ENCODE peak calls at places on chromosomes 4 and X, in six cellular contexts. J is MM.1S, I is OCI-LY7, U is colonic mucosa, L is GM23338, X is neural progenitor cell. K is an unnamed sample.
A peak's percentile ranks its signal among the peaks of the same experiment; 100 is the strongest.

GRCh38 chrX:152028611-152029010 is 54.1 kb upstream of the GABRE start:
- DNase-seq in J (no peak), I (no peak), U (no peak), L (no peak), X (no peak), K (no peak)

GRCh38 chrX:130726661-130727060 is 176.3 kb downstream of the ENOX2 start:
- DNase-seq in J (no peak), I (no peak), U (no peak), L (no peak), X (no peak), K (no peak)

GRCh38 chr4:75194180-75194579 is 261.3 kb downstream of the PARM1 start:
- DNase-seq in J (no peak), I (no peak), U (no peak), L (no peak), X (no peak), K (no peak)

GRCh38 chr4:152166567-152166966 is 369.3 kb downstream of the FBXW7 start:
- DNase-seq in J (no peak), I (no peak), U (no peak), L (peak; percentile 80), X (peak; percentile 66), K (no peak)

GRCh38 chrX:49754238-49754857 is 58.6 kb upstream of the PAGE1 start:
- DNase-seq in J (peak; percentile 28), I (peak; percentile 16), U (peak; percentile 27), L (peak; percentile 60), X (peak; percentile 72), K (peak; percentile 13)

GRCh38 chr4:137502730-137503129 is 29.6 kb downstream of the PCDH18 start:
- DNase-seq in J (peak; percentile 68), I (no peak), U (no peak), L (no peak), X (no peak), K (no peak)

GRCh38 chr4:43014266-43014665 is 121.8 kb downstream of the GRXCR1 start:
- DNase-seq in J (no peak), I (no peak), U (no peak), L (no peak), X (no peak), K (no peak)

GRCh38 chrX:39895228-39896110 is 202.3 kb downstream of the BCOR start:
- DNase-seq in J (no peak), I (no peak), U (peak; percentile 27), L (no peak), X (no peak), K (no peak)

GRCh38 chrX:99798951-99799350 is 611.1 kb downstream of the PCDH19 start:
- DNase-seq in J (peak; percentile 27), I (no peak), U (no peak), L (no peak), X (no peak), K (no peak)

GRCh38 chr4:6548201-6548881 is 26.6 kb upstream of the MAN2B2 start:
- DNase-seq in J (no peak), I (peak; percentile 19), U (no peak), L (peak; percentile 75), X (peak; percentile 81), K (peak; percentile 26)

GRCh38 chr4:145278341-145279121 is 98.1 kb upstream of the OTUD4 start:
- DNase-seq in J (no peak), I (no peak), U (no peak), L (no peak), X (no peak), K (no peak)

GRCh38 chr4:113901994-113902787 is 77.3 kb downstream of the ARSJ start:
- DNase-seq in J (no peak), I (no peak), U (peak; percentile 79), L (no peak), X (no peak), K (no peak)

GRCh38 chr4:74112399-74113090 is 13.6 kb upstream of the CXCL2 start:
- DNase-seq in J (no peak), I (no peak), U (no peak), L (no peak), X (no peak), K (no peak)

GRCh38 chr4:186037692-186038658 is 31.0 kb upstream of the TLR3 start:
- DNase-seq in J (peak; percentile 63), I (peak; percentile 73), U (peak; percentile 61), L (peak; percentile 83), X (peak; percentile 72), K (no peak)

GRCh38 chr4:515251-515650 is 16.2 kb downstream of the PIGG start:
- DNase-seq in J (no peak), I (no peak), U (no peak), L (no peak), X (no peak), K (no peak)

GRCh38 chr4:125789018-125789417 is 474.3 kb downstream of the FAT4 start:
- DNase-seq in J (no peak), I (no peak), U (no peak), L (peak; percentile 13), X (no peak), K (no peak)

GRCh38 chr4:77538144-77538543 is 67.5 kb upstream of the CXCL13 start:
- DNase-seq in J (peak; percentile 58), I (no peak), U (no peak), L (no peak), X (no peak), K (no peak)

GRCh38 chrX:103831803-103832544 is at the start of gene RAB9B:
- DNase-seq in J (peak; percentile 73), I (no peak), U (peak; percentile 59), L (peak; percentile 36), X (peak; percentile 77), K (peak; percentile 70)

GRCh38 chr4:163681208-163681821 is 186.8 kb downstream of the TMA16 start:
- DNase-seq in J (peak; percentile 66), I (peak; percentile 89), U (peak; percentile 42), L (peak; percentile 87), X (peak; percentile 78), K (no peak)

GRCh38 chrX:5979338-5979737 is 249.3 kb downstream of the NLGN4X start:
- DNase-seq in J (no peak), I (no peak), U (no peak), L (no peak), X (no peak), K (no peak)

GRCh38 chr4:94595880-94596483 is 144.2 kb downstream of the PDLIM5 start:
- DNase-seq in J (peak; percentile 56), I (peak; percentile 42), U (no peak), L (peak; percentile 65), X (peak; percentile 46), K (no peak)

GRCh38 chr4:73674451-73674919 is 54.2 kb upstream of the RASSF6 start:
- DNase-seq in J (no peak), I (no peak), U (no peak), L (no peak), X (no peak), K (peak; percentile 29)

GRCh38 chr4:168200685-168201084 is 108.3 kb downstream of the ANXA10 start:
- DNase-seq in J (no peak), I (no peak), U (no peak), L (no peak), X (no peak), K (no peak)

GRCh38 chrX:27675493-27675892 is 85.3 kb downstream of the DCAF8L2 start:
- DNase-seq in J (no peak), I (no peak), U (no peak), L (no peak), X (no peak), K (no peak)

GRCh38 chr4:113689394-113689793 is 72.1 kb downstream of the CAMK2D start:
- DNase-seq in J (no peak), I (no peak), U (no peak), L (no peak), X (no peak), K (no peak)

GRCh38 chrX:84155938-84156337 is 32.1 kb downstream of the RPS6KA6 start:
- DNase-seq in J (no peak), I (no peak), U (no peak), L (no peak), X (no peak), K (no peak)

DNA sequence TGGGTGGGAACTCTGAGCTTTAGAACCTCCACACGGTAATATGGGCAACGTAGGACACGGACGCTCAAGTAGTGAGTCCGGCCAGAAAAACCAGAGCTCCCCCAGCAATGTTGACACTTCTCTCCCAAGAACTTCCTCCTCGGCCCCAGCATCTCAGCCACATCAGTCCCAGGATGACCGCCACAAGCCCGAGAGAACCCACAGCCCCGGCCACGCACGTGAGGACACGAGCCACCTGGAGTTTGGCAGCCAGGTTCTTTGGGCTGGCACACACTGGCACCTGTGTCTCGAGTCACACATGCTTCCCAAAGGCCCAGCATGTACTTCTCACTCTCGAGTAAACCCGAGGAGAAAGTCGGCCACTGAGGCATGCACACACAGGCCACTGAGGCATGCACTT is 16.3 kb downstream of the CLDN34 start:
- DNase-seq in J (no peak), I (no peak), U (no peak), L (no peak), X (no peak), K (no peak)
- H3K4me1 ChIP-seq in J (no peaks in the 10 kb centered on the region), I (peaks cover 11% of the 10 kb centered on the region), U (no peaks in the 10 kb centered on the region), L (peaks cover 8% of the 10 kb centered on the region), X (peaks cover 7% of the 10 kb centered on the region), K (no peaks in the 10 kb centered on the region)

GRCh38 chrX:56281789-56282188 is 49.6 kb downstream of the KLF8 start:
- DNase-seq in J (peak; percentile 68), I (peak; percentile 23), U (no peak), L (peak; percentile 21), X (peak; percentile 7), K (no peak)
- TF ChIP-seq CTCF in J (peak; percentile 52), I (peak; percentile 53), U (no peak), L (peak; percentile 23), X (peak; percentile 30), K (peak; percentile 27)

DNA sequence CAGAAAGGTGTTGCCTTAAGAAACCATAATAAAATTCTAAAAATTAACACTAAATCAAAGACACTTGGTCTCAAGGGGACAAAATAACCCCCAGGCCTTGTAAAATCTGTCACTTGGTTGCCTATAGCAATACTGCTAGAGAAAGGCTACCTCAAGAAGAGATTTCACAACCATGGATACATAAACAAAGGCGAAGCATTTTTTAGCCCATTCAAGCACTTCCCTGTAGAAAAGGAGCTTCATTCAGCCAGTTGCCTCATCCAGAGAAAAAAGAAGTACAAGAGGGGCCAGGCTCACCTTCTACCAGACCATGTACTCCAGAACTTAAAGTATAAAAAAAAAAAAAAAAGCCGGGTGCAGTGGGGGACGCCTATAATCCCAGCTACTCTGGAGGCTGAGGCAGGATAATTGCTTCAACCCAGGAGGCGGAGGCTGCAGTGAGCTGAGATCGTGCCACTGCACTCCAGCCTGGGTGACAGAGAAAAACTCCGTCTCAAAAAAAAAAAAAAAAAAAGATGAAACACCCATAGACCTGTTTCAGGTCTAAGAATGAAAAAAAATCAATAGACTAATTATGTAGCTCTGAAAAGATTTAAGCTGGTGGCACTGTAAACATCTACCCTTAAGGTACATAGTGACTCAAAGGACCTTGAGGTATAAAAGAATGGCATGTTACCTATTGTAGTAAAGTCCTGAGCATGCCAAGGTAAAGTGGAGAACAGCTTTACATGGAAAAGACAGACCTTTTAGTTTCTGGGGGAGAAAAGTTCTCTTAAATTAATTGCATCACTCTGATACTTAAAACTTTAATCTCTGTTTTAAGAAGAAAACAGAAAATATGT is 18.0 kb downstream of the RUFY3 start:
- DNase-seq in J (no peak), I (no peak), U (no peak), L (peak; percentile 21), X (peak; percentile 26), K (no peak)
- H3K4me1 ChIP-seq in J (peaks cover 21% of the 10 kb centered on the region), I (peaks cover 37% of the 10 kb centered on the region), U (peaks cover 7% of the 10 kb centered on the region), L (peaks cover 18% of the 10 kb centered on the region), X (peaks cover 33% of the 10 kb centered on the region), K (peaks cover 53% of the 10 kb centered on the region)

DNA sequence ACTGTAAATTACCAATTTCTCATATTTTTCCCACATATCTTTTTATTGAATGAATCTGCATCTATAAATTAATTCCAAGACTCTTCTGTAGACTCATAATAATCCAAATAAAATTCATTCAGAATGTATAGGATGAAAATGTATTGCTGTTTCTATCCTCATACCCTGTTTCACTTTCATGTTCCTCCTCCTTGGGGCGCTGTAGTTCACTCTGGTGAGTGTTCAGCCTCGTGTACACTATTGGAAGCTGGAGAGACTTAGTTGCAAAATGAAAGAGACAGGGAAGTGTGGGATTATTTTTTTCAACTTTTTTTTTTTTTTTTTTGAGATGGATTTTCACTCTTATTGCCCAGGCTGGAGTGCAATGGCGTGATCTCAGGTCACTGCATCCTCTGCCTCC is 296.1 kb downstream of the TLL1 start:
- DNase-seq in J (peak; percentile 10), I (no peak), U (no peak), L (peak; percentile 56), X (peak; percentile 58), K (no peak)
- TF ChIP-seq CTCF in J (peak; percentile 51), I (peak; percentile 52), U (no peak), L (peak; percentile 76), X (peak; percentile 65), K (no peak)